ENCODE peak calls at places on chromosomes 5 and 9, in four cellular contexts. J is H1, T is HepG2, X is GM12891. C is an unnamed sample.

GRCh38 chr5:61386062-61386800 is 54.2 kb downstream of the ZSWIM6 start:
- DNase-seq in T (peak; percentile 44), X (no peak), J (no peak), C (no peak)

GRCh38 chr5:135232958-135233357 is 166.1 kb downstream of the MACROH2A1 start:
- DNase-seq in X (no peak), T (no peak), J (no peak), C (no peak)

GRCh38 chr9:115615821-115616665 is 498.1 kb upstream of the TNC start:
- DNase-seq in T (no peak), X (no peak), J (no peak), C (no peak)

GRCh38 chr5:40798856-40799210 is 659 bp upstream of the PRKAA1 start:
- DNase-seq in J (no peak), T (no peak), X (no peak), C (no peak)

GRCh38 chr9:9847750-9848149 is 765.1 kb downstream of the PTPRD start:
- DNase-seq in T (no peak), X (no peak), J (no peak), C (no peak)

GRCh38 chr9:105241356-105242043 is 3.0 kb upstream of the SLC44A1 start:
- DNase-seq in X (no peak), J (no peak), T (no peak), C (no peak)

GRCh38 chr5:134255418-134256150 is 29.7 kb upstream of the PPP2CA start:
- DNase-seq in X (no peak), T (no peak), J (no peak), C (no peak)

GRCh38 chr5:10586008-10586407 is 22.1 kb downstream of the ANKRD33B start:
- DNase-seq in T (no peak), J (no peak), X (no peak), C (no peak)

GRCh38 chr9:93257808-93258331 is 73.9 kb downstream of the WNK2 start:
- DNase-seq in X (peak; percentile 5), T (no peak), J (no peak), C (no peak)

GRCh38 chr9:93636172-93636661 is 59.8 kb downstream of the PHF2 start:
- DNase-seq in X (no peak), T (no peak), J (no peak), C (no peak)

GRCh38 chr5:159166416-159166815 is 42.9 kb downstream of the RNF145 start:
- DNase-seq in X (no peak), J (no peak), T (no peak), C (no peak)

GRCh38 chr5:132074772-132075718 is 1.5 kb downstream of the CSF2 start:
- DNase-seq in J (no peak), X (no peak), T (no peak), C (no peak)

GRCh38 chr5:171579849-171580505 is 160.5 kb downstream of the FGF18 start:
- DNase-seq in T (no peak), J (no peak), X (no peak), C (no peak)

GRCh38 chr9:131252120-131252519 is 24.2 kb downstream of the FAM78A start:
- DNase-seq in J (no peak), T (no peak), X (no peak), C (no peak)

GRCh38 chr5:171418982-171419662 is at the start of gene FGF18:
- DNase-seq in T (peak; percentile 56), J (no peak), X (peak; percentile 57), C (peak; percentile 46)

GRCh38 chr9:5569357-5569756 is 59.0 kb downstream of the PDCD1LG2 start:
- DNase-seq in X (no peak), J (no peak), T (no peak), C (no peak)

GRCh38 chr9:74255489-74255984 is 241.6 kb upstream of the RORB start:
- DNase-seq in J (no peak), X (no peak), T (no peak), C (no peak)

GRCh38 chr5:53479656-53480473 is 564 bp upstream of the FST start:
- DNase-seq in X (peak; percentile 29), T (peak; percentile 73), J (no peak), C (no peak)

GRCh38 chr5:173498286-173498685 is 118.2 kb downstream of the BOD1 start:
- DNase-seq in J (no peak), T (no peak), X (no peak), C (no peak)

GRCh38 chr5:65108786-65109743 is 340.3 kb downstream of the CWC27 start:
- DNase-seq in X (no peak), J (no peak), T (no peak), C (no peak)

GRCh38 chr5:14396071-14396470 is 185.5 kb upstream of the OTULINL start:
- DNase-seq in J (no peak), T (no peak), X (no peak), C (no peak)

GRCh38 chr5:128516978-128517377 is 21.1 kb downstream of the FBN2 start:
- DNase-seq in X (no peak), T (no peak), J (no peak), C (no peak)

GRCh38 chr5:73666891-73667290 is 40.9 kb downstream of the ARHGEF28 start:
- DNase-seq in T (no peak), X (no peak), J (no peak), C (no peak)

GRCh38 chr9:112132356-112132755 is 42.7 kb downstream of the SUSD1 start:
- DNase-seq in X (no peak), J (no peak), T (no peak), C (no peak)

GRCh38 chr5:169300468-169301385 is at the start of gene SLIT3:
- DNase-seq in X (no peak), T (no peak), J (peak; percentile 38), C (no peak)

GRCh38 chr9:133125706-133126696 is 5.0 kb upstream of the RALGDS start:
- DNase-seq in J (no peak), X (peak; percentile 80), T (no peak), C (peak; percentile 80)

GRCh38 chr5:43338856-43339255 is 25.6 kb upstream of the HMGCS1 start:
- DNase-seq in X (no peak), J (no peak), T (no peak), C (no peak)

GRCh38 chr5:73447234-73448071 is 1.1 kb downstream of the FOXD1 start:
- DNase-seq in T (no peak), J (no peak), X (no peak), C (no peak)

GRCh38 chr5:42531611-42532010 is 108.4 kb downstream of the GHR start:
- DNase-seq in J (no peak), T (no peak), X (no peak), C (no peak)

GRCh38 chr9:122498883-122499288 is 11.7 kb upstream of the OR1J2 start:
- DNase-seq in T (peak; percentile 24), X (peak; percentile 5), J (peak; percentile 25), C (no peak)

GRCh38 chr5:16490911-16491310 is 25.3 kb upstream of the ZNF622 start:
- DNase-seq in J (no peak), X (no peak), T (no peak), C (no peak)

GRCh38 chr5:16489322-16489791 is 23.8 kb upstream of the ZNF622 start:
- DNase-seq in X (no peak), T (peak; percentile 30), J (no peak), C (no peak)

GRCh38 chr5:16493261-16493660 is 27.7 kb upstream of the ZNF622 start:
- DNase-seq in J (no peak), T (no peak), X (no peak), C (no peak)

GRCh38 chr5:16497546-16497945 is 31.9 kb upstream of the ZNF622 start:
- DNase-seq in J (no peak), T (no peak), X (no peak), C (no peak)

DNA sequence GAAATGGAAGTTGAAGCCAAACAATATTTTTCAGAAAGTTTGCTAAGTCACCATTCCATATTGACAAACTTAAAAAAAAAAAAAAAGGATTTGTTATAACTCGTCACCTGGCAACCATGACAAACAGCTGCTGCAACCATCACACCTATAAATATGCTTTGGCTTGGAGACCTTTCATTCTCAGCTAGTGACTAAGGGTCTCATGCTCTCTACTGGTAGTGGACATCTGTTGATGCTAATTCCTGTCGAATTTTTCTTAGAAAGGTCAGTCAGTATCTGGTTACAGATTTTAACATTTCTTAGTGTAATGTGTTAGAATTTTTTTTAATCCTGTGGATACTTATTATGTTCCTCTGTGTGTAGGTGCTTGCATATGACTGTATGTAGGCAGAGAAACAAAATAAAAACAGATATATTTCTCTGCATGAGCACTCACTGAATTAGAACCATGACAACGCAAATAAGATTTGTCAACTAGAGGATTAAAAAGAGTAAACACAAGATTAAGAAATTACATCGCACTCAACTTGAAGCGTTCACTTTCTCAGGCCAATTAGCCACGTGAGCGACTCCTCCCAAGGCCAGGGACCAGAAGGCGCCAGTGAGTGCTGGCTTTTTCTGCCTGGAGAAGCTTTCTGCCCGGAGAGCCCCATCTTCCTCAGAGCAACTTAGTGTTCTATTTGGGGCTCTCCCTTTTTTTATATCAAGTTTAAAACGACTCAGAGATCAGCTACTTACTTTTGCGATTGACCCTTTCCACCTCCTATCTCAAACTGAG is 27.0 kb upstream of the ZNF622 start:
- DNase-seq in T (no peak), J (no peak), X (no peak), C (no peak)
- TF ChIP-seq TAF1 in T (no peak), J (no peak), X (no peak), C (no peak)

GRCh38 chr5:165876538-165876937 is 2371.1 kb downstream of the MAT2B start:
- DNase-seq in J (no peak), X (no peak), T (no peak), C (no peak)
- TF ChIP-seq POLR2AphosphoS5 in J (no peak), X (no peak), T (no peak), C (no peak)

GRCh38 chr9:8074645-8075044 is 275.1 kb upstream of the DMAC1 start:
- DNase-seq in T (no peak), X (no peak), J (no peak), C (no peak)
- TF ChIP-seq POLR2A in T (no peak), X (no peak), J (no peak), C (no peak)

DNA sequence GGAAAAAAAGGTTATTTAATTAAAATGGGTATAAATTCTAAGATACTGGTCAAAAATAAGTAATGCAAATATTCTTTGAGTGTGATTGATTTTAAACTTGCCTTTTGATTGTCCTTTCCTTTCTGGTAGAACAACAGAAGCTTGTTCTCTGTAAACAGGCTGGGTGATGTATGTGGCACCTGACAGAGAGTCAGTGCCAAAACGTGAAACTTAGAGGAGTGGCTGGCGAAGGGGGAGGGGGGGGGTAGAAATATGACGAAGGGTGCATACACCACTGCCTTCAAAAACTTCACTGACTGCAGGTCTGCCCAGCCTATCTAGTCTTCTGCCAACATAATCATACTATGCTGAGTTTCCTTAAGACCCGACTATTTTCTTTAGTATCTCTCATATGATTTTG is 629.8 kb upstream of the SEMA6A start:
- DNase-seq in T (no peak), J (no peak), X (no peak), C (no peak)
- TF ChIP-seq TAF1 in T (no peak), J (no peak), X (no peak), C (no peak)

GRCh38 chr5:80763211-80763610 is 108.4 kb upstream of the DHFR start:
- DNase-seq in J (no peak), T (no peak), X (no peak), C (no peak)
- TF ChIP-seq POLR2AphosphoS5 in J (no peak), T (no peak), X (no peak), C (no peak)

GRCh38 chr5:55402199-55402598 is 94.4 kb downstream of the MTREX start:
- DNase-seq in J (no peak), X (no peak), T (no peak), C (no peak)
- TF ChIP-seq POLR2A in J (no peak), X (no peak), T (no peak), C (no peak)

C was measured in GM12892.